ENCODE peak calls at places on chromosomes 11 and 22, in four cellular contexts. One of them, this sample, is unnamed.

GRCh38 chr11:16933756-16934603 is 80.2 kb downstream of the PLEKHA7 start:
- DNase-seq in breast epithelium: no peak
- DNase-seq in uterus: no peak
- DNase-seq in ovary: no peak
- DNase-seq in this sample: no peak

GRCh38 chr11:12177739-12178338 is 67.4 kb downstream of the MICAL2 start:
- DNase-seq in ovary: no peak
- DNase-seq in uterus: no peak
- DNase-seq in breast epithelium: no peak
- DNase-seq in this sample: no peak

GRCh38 chr11:41660585-41660984 is 201.1 kb upstream of the LRRC4C start:
- DNase-seq in uterus: no peak
- DNase-seq in ovary: no peak
- DNase-seq in breast epithelium: no peak
- DNase-seq in this sample: no peak

GRCh38 chr11:27088353-27088752 is 47.7 kb downstream of the BBOX1 start:
- DNase-seq in ovary: no peak
- DNase-seq in breast epithelium: no peak
- DNase-seq in uterus: no peak
- DNase-seq in this sample: no peak

GRCh38 chr11:14741195-14741594 is 97.6 kb downstream of the PDE3B start:
- DNase-seq in ovary: no peak
- DNase-seq in uterus: no peak
- DNase-seq in breast epithelium: no peak
- DNase-seq in this sample: no peak

GRCh38 chr11:126720539-126721235 is 279.9 kb downstream of the KIRREL3 start:
- DNase-seq in breast epithelium: no peak
- DNase-seq in ovary: no peak
- DNase-seq in uterus: no peak
- DNase-seq in this sample: no peak

GRCh38 chr11:14248577-14248976 is 110.4 kb downstream of the RRAS2 start:
- DNase-seq in uterus: no peak
- DNase-seq in ovary: no peak
- DNase-seq in breast epithelium: no peak
- DNase-seq in this sample: peak

GRCh38 chr11:128428876-128429416 is 158.4 kb downstream of the ETS1 start:
- DNase-seq in ovary: no peak
- DNase-seq in uterus: no peak
- DNase-seq in breast epithelium: no peak
- DNase-seq in this sample: no peak

GRCh38 chr11:117606211-117606610 is 190.8 kb downstream of the DSCAML1 start:
- DNase-seq in ovary: no peak
- DNase-seq in uterus: no peak
- DNase-seq in breast epithelium: no peak
- DNase-seq in this sample: no peak

GRCh38 chr11:124586247-124586860 is 16.6 kb downstream of the OR8A1 start:
- DNase-seq in ovary: peak
- DNase-seq in breast epithelium: no peak
- DNase-seq in uterus: no peak
- DNase-seq in this sample: peak

GRCh38 chr11:124581817-124582216 is 12.0 kb downstream of the OR8A1 start:
- DNase-seq in ovary: no peak
- DNase-seq in uterus: no peak
- DNase-seq in breast epithelium: no peak
- DNase-seq in this sample: no peak

GRCh38 chr11:124583827-124584226 is 14.0 kb downstream of the OR8A1 start:
- DNase-seq in ovary: no peak
- DNase-seq in breast epithelium: no peak
- DNase-seq in uterus: no peak
- DNase-seq in this sample: no peak

GRCh38 chr11:124584681-124585372 is 15.0 kb downstream of the OR8A1 start:
- DNase-seq in uterus: no peak
- DNase-seq in breast epithelium: no peak
- DNase-seq in ovary: no peak
- DNase-seq in this sample: no peak

DNA sequence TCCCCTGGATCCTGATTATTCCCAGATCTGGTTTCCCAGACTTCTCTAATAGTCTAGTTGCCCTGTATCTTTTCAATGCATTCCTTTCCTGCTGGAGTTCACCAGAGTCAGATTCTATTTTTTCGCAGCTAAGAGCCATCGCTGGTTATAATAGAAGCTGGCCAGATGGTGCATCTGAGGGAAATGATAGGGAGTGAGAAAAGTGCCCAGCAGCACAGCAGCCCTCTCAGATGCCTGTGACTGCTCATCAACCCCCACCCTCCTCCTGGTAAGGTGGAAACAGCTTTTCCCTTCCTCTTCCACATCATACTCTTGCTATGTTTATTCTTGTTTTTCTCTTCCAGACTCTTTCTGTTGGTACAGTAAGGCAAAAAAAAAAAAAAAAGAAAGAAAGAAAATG is 12.8 kb downstream of the OR8A1 start:
- DNase-seq in uterus: no peak
- DNase-seq in breast epithelium: no peak
- DNase-seq in ovary: no peak
- DNase-seq in this sample: no peak
- TF ChIP-seq CTCF in uterus: no peak
- TF ChIP-seq CTCF in breast epithelium: no peak
- TF ChIP-seq CTCF in ovary: no peak
- TF ChIP-seq CTCF in this sample: no peak

DNA sequence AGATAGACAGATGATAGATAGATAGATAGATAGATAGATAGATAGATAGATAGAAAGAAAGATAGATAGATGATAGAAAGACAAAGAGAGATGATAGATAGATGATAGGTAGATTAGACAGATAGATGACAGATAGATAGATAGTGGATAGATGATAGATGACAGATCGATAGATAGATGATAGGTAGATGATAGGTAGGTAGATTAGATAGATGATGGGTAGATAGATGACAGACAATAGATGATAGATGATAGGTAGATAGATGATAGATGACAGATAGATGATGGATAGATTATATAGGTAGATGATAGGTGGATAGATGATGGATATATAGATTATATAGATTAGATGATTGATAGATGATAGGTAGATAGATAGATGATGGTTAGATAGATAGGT is 4.3 kb downstream of the LZTR1 start:
- DNase-seq in breast epithelium: no peak
- DNase-seq in ovary: no peak
- DNase-seq in uterus: no peak
- DNase-seq in this sample: no peak
- TF ChIP-seq CTCF in breast epithelium: no peak
- TF ChIP-seq CTCF in ovary: no peak
- TF ChIP-seq CTCF in uterus: no peak
- TF ChIP-seq CTCF in this sample: no peak

GRCh38 chr11:33832676-33833075 is 58.4 kb upstream of the FBXO3 start:
- DNase-seq in uterus: no peak
- DNase-seq in breast epithelium: no peak
- DNase-seq in ovary: no peak
- DNase-seq in this sample: no peak

GRCh38 chr11:33827206-33827605 is 52.9 kb upstream of the FBXO3 start:
- DNase-seq in uterus: no peak
- DNase-seq in ovary: no peak
- DNase-seq in breast epithelium: no peak
- DNase-seq in this sample: no peak

GRCh38 chr11:33829430-33830141 is 55.3 kb upstream of the FBXO3 start:
- DNase-seq in breast epithelium: no peak
- DNase-seq in uterus: peak
- DNase-seq in ovary: peak
- DNase-seq in this sample: peak

GRCh38 chr11:33830903-33831648 is 56.8 kb upstream of the FBXO3 start:
- DNase-seq in breast epithelium: no peak
- DNase-seq in ovary: no peak
- DNase-seq in uterus: no peak
- DNase-seq in this sample: no peak

DNA sequence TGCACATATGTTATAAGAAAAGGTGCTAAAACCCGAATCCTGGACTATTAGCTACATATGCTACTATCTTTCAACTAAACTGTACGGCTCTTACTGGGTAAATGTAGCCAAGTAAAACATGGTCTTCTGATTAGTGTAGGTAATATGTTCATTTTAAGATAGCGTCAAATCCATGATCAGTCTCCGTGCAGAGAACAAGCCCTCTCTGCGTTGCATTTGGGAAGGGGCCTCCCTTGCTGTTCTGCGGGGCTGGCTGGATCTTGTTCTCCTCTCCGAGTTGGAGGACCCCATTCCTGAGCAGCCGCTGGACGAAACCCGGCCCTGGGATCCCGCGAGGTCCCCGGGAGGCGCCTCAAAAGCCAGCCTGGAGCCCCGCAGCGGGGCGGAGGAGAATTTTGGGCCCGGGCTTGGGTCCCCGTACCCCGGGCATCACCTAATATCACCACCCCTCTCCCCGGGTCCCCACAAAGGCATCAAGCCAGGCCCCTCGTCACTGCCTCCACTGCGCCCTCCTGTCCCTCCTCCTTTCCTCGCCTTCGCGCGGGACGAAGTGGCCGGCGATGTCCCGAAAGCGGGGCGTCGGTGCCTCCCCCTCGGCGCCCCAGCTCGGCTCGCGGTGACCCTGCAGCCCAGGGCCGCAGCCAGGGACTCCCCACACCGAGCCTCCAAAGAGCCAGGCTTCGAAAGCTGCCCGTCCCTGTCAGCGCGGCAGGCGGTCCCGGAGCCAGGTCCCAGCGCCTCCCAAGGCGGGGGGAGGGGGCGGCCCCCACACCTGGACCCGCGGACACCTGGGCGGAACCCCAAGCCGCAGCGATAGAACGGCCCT is 54.5 kb upstream of the FBXO3 start:
- DNase-seq in uterus: no peak
- DNase-seq in breast epithelium: no peak
- DNase-seq in ovary: no peak
- DNase-seq in this sample: no peak
- TF ChIP-seq CTCF in uterus: no peak
- TF ChIP-seq CTCF in breast epithelium: no peak
- TF ChIP-seq CTCF in ovary: no peak
- TF ChIP-seq CTCF in this sample: no peak

GRCh38 chr11:8794677-8795103 is 112.1 kb downstream of the RPL27A start:
- DNase-seq in uterus: no peak
- DNase-seq in breast epithelium: no peak
- DNase-seq in ovary: no peak
- DNase-seq in this sample: no peak
- TF ChIP-seq CTCF in uterus: no peak
- TF ChIP-seq CTCF in breast epithelium: no peak
- TF ChIP-seq CTCF in ovary: no peak
- TF ChIP-seq CTCF in this sample: no peak

GRCh38 chr11:78040691-78041379 is 17.8 kb upstream of the KCTD14 start:
- DNase-seq in ovary: no peak
- DNase-seq in uterus: no peak
- DNase-seq in breast epithelium: no peak
- DNase-seq in this sample: no peak
- TF ChIP-seq CTCF in ovary: no peak
- TF ChIP-seq CTCF in uterus: no peak
- TF ChIP-seq CTCF in breast epithelium: no peak
- TF ChIP-seq CTCF in this sample: no peak

DNA sequence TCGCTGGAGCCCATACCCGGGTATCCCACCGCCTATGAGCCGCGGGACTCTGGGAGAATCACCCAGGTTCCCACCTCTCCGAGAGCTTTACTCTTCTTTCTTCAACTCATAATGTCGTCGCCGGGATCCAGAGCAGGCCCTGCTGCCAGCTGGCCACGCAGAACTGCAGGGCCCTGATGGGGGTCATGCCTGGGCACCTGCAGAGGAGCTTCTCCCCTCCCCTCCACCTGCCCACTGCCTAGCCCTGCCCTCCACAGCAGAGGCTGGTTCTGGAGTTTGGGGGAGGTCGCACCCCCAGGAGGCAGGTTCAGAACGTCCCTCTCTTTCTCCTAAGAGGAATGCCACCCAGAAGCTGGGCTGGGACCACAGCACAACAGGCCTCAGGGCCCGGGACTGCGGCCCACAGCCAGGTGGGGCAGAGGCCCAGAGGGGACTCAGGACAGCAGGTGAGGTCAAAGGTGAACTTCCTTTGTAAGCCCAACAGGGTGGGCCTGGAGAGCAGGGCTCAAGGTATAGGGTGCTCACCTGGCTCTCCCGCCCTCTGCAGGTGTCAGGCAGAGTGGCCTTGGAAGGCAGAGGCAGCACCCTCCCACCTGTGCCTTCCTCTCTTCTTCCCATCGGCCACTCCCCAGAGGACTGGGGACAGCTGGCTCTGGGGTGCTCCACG is 1.9 kb downstream of the SLC25A45 start:
- DNase-seq in ovary: no peak
- DNase-seq in uterus: no peak
- DNase-seq in breast epithelium: no peak
- DNase-seq in this sample: no peak
- TF ChIP-seq CTCF in ovary: no peak
- TF ChIP-seq CTCF in uterus: no peak
- TF ChIP-seq CTCF in breast epithelium: no peak
- TF ChIP-seq CTCF in this sample: no peak

GRCh38 chr11:61545341-61545740 is 35.5 kb downstream of the SYT7 start:
- DNase-seq in uterus: no peak
- DNase-seq in ovary: no peak
- DNase-seq in breast epithelium: no peak
- DNase-seq in this sample: no peak
- TF ChIP-seq CTCF in uterus: no peak
- TF ChIP-seq CTCF in ovary: no peak
- TF ChIP-seq CTCF in breast epithelium: no peak
- TF ChIP-seq CTCF in this sample: no peak